ENCODE peak calls at places on chromosomes 12 and 14, in four cellular contexts. T is K562, V is HepG2, O is GM12878. G is an unnamed sample.

GRCh38 chr14:87044807-87045206 is 948.2 kb downstream of the GALC start:
- DNase-seq in O (no peak), T (no peak), V (no peak), G (no peak)

GRCh38 chr14:58565834-58566233 is 71.9 kb upstream of the DACT1 start:
- DNase-seq in O (no peak), V (no peak), T (peak; percentile 34), G (no peak)

GRCh38 chr12:120290541-120291312 is 976 bp downstream of the RNU4-2 start:
- DNase-seq in O (no peak), T (no peak), V (peak; percentile 35), G (peak; percentile 45)

GRCh38 chr14:31884776-31885379 is 192.2 kb upstream of the ARHGAP5 start:
- DNase-seq in T (no peak), V (no peak), O (no peak), G (no peak)

GRCh38 chr14:60968099-60968498 is 12.8 kb downstream of the TRMT5 start:
- DNase-seq in V (no peak), O (no peak), T (no peak), G (no peak)

GRCh38 chr12:51393676-51394545 is 2.7 kb upstream of the GALNT6 start:
- DNase-seq in T (no peak), V (no peak), O (no peak), G (no peak)

GRCh38 chr14:95043732-95044462 is 113.4 kb downstream of the DICER1 start:
- DNase-seq in V (no peak), T (no peak), O (no peak), G (no peak)

GRCh38 chr14:99561827-99562226 is 42.2 kb downstream of the CCDC85C start:
- DNase-seq in T (no peak), O (no peak), V (no peak), G (no peak)

GRCh38 chr14:100950024-100950423 is 46.5 kb upstream of the RTL1 start:
- DNase-seq in T (no peak), V (no peak), O (no peak), G (no peak)

GRCh38 chr14:53109028-53109687 is 44.0 kb downstream of the DDHD1 start:
- DNase-seq in T (peak; percentile 8), V (no peak), O (peak; percentile 82), G (no peak)

GRCh38 chr14:71745072-71745471 is 187.2 kb upstream of the RGS6 start:
- DNase-seq in T (no peak), V (no peak), O (no peak), G (no peak)

GRCh38 chr14:76772300-76773187 is 11.3 kb downstream of the VASH1 start:
- DNase-seq in O (no peak), V (no peak), T (peak; percentile 79), G (no peak)

GRCh38 chr12:131895640-131896079 is 1.2 kb downstream of the ULK1 start:
- DNase-seq in T (peak; percentile 38), O (no peak), V (no peak), G (no peak)

GRCh38 chr12:40959041-40959440 is 229.1 kb upstream of the PDZRN4 start:
- DNase-seq in O (no peak), V (no peak), T (no peak), G (no peak)

GRCh38 chr12:19421503-19422282 is 17.6 kb upstream of the AEBP2 start:
- DNase-seq in O (no peak), V (no peak), T (no peak), G (no peak)

GRCh38 chr12:105825141-105825540 is 313.6 kb downstream of the NUAK1 start:
- DNase-seq in T (no peak), O (no peak), V (no peak), G (no peak)

GRCh38 chr12:125143491-125143890 is 78.3 kb downstream of the AACS start:
- DNase-seq in T (no peak), V (no peak), O (no peak), G (no peak)

GRCh38 chr12:71767183-71767582 is 12.5 kb downstream of the RAB21 start:
- DNase-seq in V (no peak), O (no peak), T (no peak), G (no peak)

GRCh38 chr12:48160807-48161206 is 3.5 kb upstream of the ASB8 start:
- DNase-seq in T (peak; percentile 37), O (no peak), V (no peak), G (no peak)

GRCh38 chr12:116123511-116124258 is 153.8 kb downstream of the MED13L start:
- DNase-seq in T (peak; percentile 71), O (no peak), V (no peak), G (no peak)

GRCh38 chr14:95891742-95892141 is 15.1 kb downstream of the TUNAR start:
- DNase-seq in O (no peak), T (no peak), V (no peak), G (no peak)

GRCh38 chr12:125155366-125155765 is 90.1 kb downstream of the AACS start:
- DNase-seq in O (no peak), T (no peak), V (no peak), G (no peak)

GRCh38 chr12:131817241-131817640 is 11.0 kb upstream of the MMP17 start:
- DNase-seq in O (no peak), T (no peak), V (no peak), G (no peak)

GRCh38 chr14:105250008-105250366 is 1.7 kb downstream of the BTBD6 start:
- DNase-seq in O (no peak), V (no peak), T (no peak), G (no peak)

GRCh38 chr12:104684884-104685283 is 228.1 kb downstream of the CHST11 start:
- DNase-seq in T (no peak), V (no peak), O (no peak), G (no peak)

GRCh38 chr12:28908646-28909045 is 240.4 kb upstream of the FAR2 start:
- DNase-seq in T (no peak), O (no peak), V (no peak), G (no peak)

GRCh38 chr12:132354211-132354981 is 25.0 kb upstream of the GALNT9 start:
- DNase-seq in V (no peak), O (no peak), T (no peak), G (no peak)

GRCh38 chr12:72432037-72432604 is 160.0 kb downstream of the TRHDE start:
- DNase-seq in T (no peak), V (peak; percentile 3), O (no peak), G (no peak)

GRCh38 chr14:78313499-78313898 is 143.3 kb downstream of the NRXN3 start:
- DNase-seq in V (no peak), O (no peak), T (no peak), G (no peak)

GRCh38 chr12:4117386-4118016 is 156.1 kb upstream of the CCND2 start:
- DNase-seq in V (no peak), T (no peak), O (no peak), G (no peak)

GRCh38 chr12:111584959-111585358 is 14.2 kb downstream of the ATXN2 start:
- DNase-seq in V (no peak), O (no peak), T (no peak), G (no peak)

GRCh38 chr12:49537709-49538601 is 875 bp upstream of the KCNH3 start:
- DNase-seq in V (no peak), O (no peak), T (peak; percentile 37), G (no peak)

GRCh38 chr12:11807453-11807852 is 158.0 kb downstream of the ETV6 start:
- DNase-seq in T (no peak), V (no peak), O (no peak), G (no peak)

GRCh38 chr14:105192866-105193731 is 12.0 kb upstream of the NUDT14 start:
- DNase-seq in T (no peak), V (no peak), O (no peak), G (no peak)

GRCh38 chr14:51627313-51627712 is 24.4 kb upstream of the FRMD6 start:
- DNase-seq in O (no peak), T (no peak), V (no peak), G (no peak)

GRCh38 chr14:92926180-92926845 is 3.4 kb downstream of the CHGA start:
- DNase-seq in V (no peak), O (no peak), T (no peak), G (no peak)

GRCh38 chr12:124416516-124417395 is 121.9 kb downstream of the RFLNA start:
- DNase-seq in O (no peak), T (no peak), V (no peak), G (no peak)

GRCh38 chr12:108306014-108306501 is 33.1 kb downstream of the CMKLR1 start:
- DNase-seq in O (no peak), T (peak; percentile 21), V (no peak), G (no peak)

GRCh38 chr14:67461341-67461985 is 27.1 kb downstream of the TMEM229B start:
- DNase-seq in T (no peak), O (no peak), V (no peak), G (no peak)

GRCh38 chr12:112963227-112963861 is 15.0 kb upstream of the OAS2 start:
- DNase-seq in T (no peak), O (no peak), V (no peak), G (no peak)
- TF ChIP-seq ETV6 in T (no peak), O (no peak), V (no peak), G (no peak)

DNA sequence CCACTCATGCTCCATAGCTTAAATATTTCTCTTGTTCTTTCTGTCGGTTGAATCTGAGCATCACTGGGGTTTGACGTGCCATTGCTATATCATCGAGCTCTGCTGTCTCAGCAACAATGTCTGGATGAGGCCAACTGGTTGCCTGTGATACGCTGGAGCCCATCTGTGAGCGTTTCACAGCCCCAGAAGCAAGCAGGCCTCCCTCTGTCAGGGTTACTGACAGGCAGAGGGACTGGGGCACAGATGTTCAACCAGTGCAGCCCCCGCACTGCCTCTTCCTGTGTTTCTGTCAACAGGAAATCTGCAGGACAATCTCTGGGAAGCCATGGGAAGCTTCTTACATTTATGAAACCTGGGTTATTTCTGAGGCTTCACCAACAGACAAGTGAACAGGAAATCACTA is 23.9 kb downstream of the DMAC2L start:
- DNase-seq in V (no peak), O (no peak), T (peak; percentile 55), G (no peak)
- TF ChIP-seq CREB1 in V (no peak), O (no peak), T (no peak), G (no peak)

GRCh38 chr12:67354966-67355365 is 85.8 kb downstream of the CAND1 start:
- DNase-seq in V (no peak), O (no peak), T (no peak), G (no peak)
- TF ChIP-seq MAX in V (no peak), O (no peak), T (no peak), G (no peak)

DNA sequence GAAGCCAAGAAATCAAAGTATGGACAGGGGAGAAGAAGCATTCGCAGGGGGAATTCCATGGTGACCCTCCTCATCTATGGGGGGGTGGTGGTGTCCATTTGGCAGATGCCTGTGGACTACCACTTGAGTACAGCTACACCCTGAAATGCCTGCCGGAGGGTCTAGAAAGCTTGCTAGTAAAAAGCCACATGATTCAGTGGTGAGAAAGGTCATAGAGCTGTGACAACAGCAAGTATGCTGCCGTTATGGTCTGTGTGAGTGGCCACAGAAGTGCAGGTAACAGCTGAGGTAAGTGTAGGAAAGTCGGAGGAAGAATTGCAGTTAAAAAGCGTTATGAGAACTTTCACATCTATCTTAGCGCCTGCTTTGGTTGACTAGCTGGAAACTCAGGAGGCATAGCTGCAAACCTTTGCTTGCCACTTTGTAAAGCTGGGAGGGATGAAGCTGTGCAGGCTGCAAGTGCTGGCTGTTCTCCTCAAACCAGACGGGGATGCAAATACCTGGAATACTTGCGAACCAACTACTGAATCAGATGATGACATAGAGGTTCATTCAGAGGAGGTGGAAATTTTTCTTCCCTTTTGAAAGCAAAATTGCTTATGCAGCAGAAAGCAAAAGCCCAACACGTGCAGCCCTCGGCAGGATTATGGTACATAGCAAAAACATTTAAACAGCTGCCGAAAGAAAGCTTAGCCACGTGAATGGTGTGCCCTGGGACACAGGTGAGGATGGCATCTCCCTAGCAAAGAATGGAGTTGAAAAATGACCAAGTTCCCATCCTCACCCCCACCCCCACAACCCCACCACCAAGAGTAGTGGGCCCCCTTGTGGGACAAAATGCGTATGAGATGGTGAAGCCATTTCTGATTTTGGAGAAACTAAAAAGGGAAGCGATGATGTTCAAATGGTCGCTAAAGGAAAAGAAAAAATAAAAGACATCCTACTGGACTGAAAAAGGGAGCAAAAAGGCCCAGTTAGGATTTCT is 287.0 kb downstream of the RERGL start:
- DNase-seq in O (no peak), T (no peak), V (no peak), G (peak; percentile 17)
- TF ChIP-seq ETV6 in O (no peak), T (no peak), V (no peak), G (no peak)

GRCh38 chr12:56160160-56160763 is 2.1 kb downstream of the MYL6 start:
- DNase-seq in V (no peak), O (no peak), T (no peak), G (no peak)
- TF ChIP-seq CREB1 in V (no peak), O (peak; percentile 35), T (no peak), G (no peak)